ENCODE peak calls at places on chromosome X, in ten cellular contexts. X, J, Z, B, C, S, E, D, O and G are unnamed samples.

GRCh38 chrX:151801980-151802379 is 67.4 kb downstream of the CNGA2 start:
- DNase-seq in X (no peak), J (no peak), Z (no peak), B (no peak), C (no peak), S (no peak), E (no peak), D (no peak), O (peak), G (no peak)

GRCh38 chrX:108070891-108071290 is 20.5 kb downstream of the PSMD10 start:
- DNase-seq in X (no peak), J (no peak), Z (no peak), B (no peak), C (no peak), S (no peak), E (no peak), D (peak), O (peak), G (peak)

GRCh38 chrX:4710618-4711433 is 997.4 kb upstream of the PRKX start:
- DNase-seq in X (no peak), J (no peak), Z (no peak), B (no peak), C (no peak), S (peak), E (peak), D (peak), O (no peak), G (no peak)

GRCh38 chrX:24838624-24839023 is 144.9 kb downstream of the POLA1 start:
- DNase-seq in X (no peak), J (no peak), Z (no peak), B (peak), C (no peak), S (peak), E (peak), D (peak), O (peak), G (peak)

GRCh38 chrX:70998402-70999027 is 67.6 kb upstream of the SLC7A3 start:
- DNase-seq in X (no peak), J (no peak), Z (peak), B (peak), C (no peak), S (peak), E (peak), D (peak), O (peak), G (peak)

GRCh38 chrX:18983711-18984380 is at the start of gene PHKA2:
- DNase-seq in X (peak), J (no peak), Z (peak), B (no peak), C (peak), S (peak), E (peak), D (no peak), O (peak), G (peak)

GRCh38 chrX:14832591-14832990 is 40.3 kb downstream of the FANCB start:
- DNase-seq in X (no peak), J (no peak), Z (no peak), B (no peak), C (no peak), S (no peak), E (no peak), D (peak), O (peak), G (no peak)

GRCh38 chrX:9905288-9905687 is 61.9 kb upstream of the CLDN34 start:
- DNase-seq in X (no peak), J (no peak), Z (no peak), B (no peak), C (no peak), S (no peak), E (no peak), D (peak), O (peak), G (peak)

GRCh38 chrX:53287493-53288138 is 6.2 kb upstream of the IQSEC2 start:
- DNase-seq in X (peak), J (no peak), Z (peak), B (peak), C (no peak), S (peak), E (no peak), D (peak), O (peak), G (peak)

GRCh38 chrX:16138108-16138427 is 14.7 kb downstream of the GRPR start:
- DNase-seq in X (no peak), J (no peak), Z (no peak), B (no peak), C (no peak), S (no peak), E (no peak), D (no peak), O (no peak), G (peak)